ENCODE peak calls at places on chromosomes 1 and 21, in ten cellular contexts. G is HCT116, L is dorsolateral prefrontal cortex, P is suprapubic skin, U is tibial artery, F is left lung, B is kidney epithelial cell, E is D721Med, H is PC-3, R is GM06990. X is an unnamed sample.

GRCh38 chr21:25186278-25186677 is 421.0 kb downstream of the MRPL39 start:
- DNase-seq in L (no peak), E (no peak), U (no peak), F (no peak), R (peak), H (no peak), G (no peak), P (no peak), B (no peak), X (no peak)

GRCh38 chr21:45487891-45488600 is 54.2 kb downstream of the SLC19A1 start:
- DNase-seq in B (no peak), F (no peak), P (no peak), G (no peak), E (no peak), H (no peak), R (no peak), L (no peak), U (no peak), X (no peak)

GRCh38 chr1:217089239-217090014 is 366.2 kb upstream of the ESRRG start:
- DNase-seq in R (no peak), L (peak), H (peak), E (no peak), P (no peak), B (no peak), F (no peak), G (no peak), U (no peak), X (peak)

GRCh38 chr1:43058545-43059360 is 100.1 kb upstream of the SLC2A1 start:
- DNase-seq in F (peak), P (no peak), G (no peak), B (no peak), R (no peak), L (peak), H (peak), U (no peak), E (no peak), X (no peak)

GRCh38 chr1:220451541-220451940 is 76.4 kb upstream of the MARK1 start:
- DNase-seq in H (no peak), P (no peak), E (no peak), B (no peak), F (no peak), G (no peak), R (no peak), L (no peak), U (no peak), X (no peak)

GRCh38 chr1:50422675-50422945 is 633 bp downstream of the DMRTA2 start:
- DNase-seq in P (no peak), B (no peak), H (no peak), U (no peak), F (no peak), G (no peak), E (no peak), R (no peak), L (no peak), X (no peak)

GRCh38 chr21:28734522-28735175 is 258.0 kb downstream of the LTN1 start:
- DNase-seq in P (no peak), H (no peak), B (peak), G (no peak), R (no peak), L (no peak), E (no peak), F (no peak), U (no peak), X (no peak)

GRCh38 chr21:32334980-32335471 is 36.4 kb downstream of the MRAP start:
- DNase-seq in E (no peak), H (no peak), G (no peak), P (peak), R (no peak), B (no peak), L (peak), U (peak), F (no peak), X (no peak)

GRCh38 chr1:236282159-236282716 is 480 bp upstream of the ERO1B start:
- DNase-seq in H (no peak), F (no peak), E (no peak), U (no peak), P (no peak), G (no peak), B (no peak), L (no peak), R (no peak), X (no peak)

GRCh38 chr1:214281902-214282695 is 1.1 kb downstream of the SMYD2 start:
- DNase-seq in E (no peak), R (no peak), U (no peak), L (peak), P (peak), F (peak), B (no peak), H (peak), G (peak), X (no peak)

GRCh38 chr1:19495000-19495656 is 9.8 kb upstream of the CAPZB start:
- DNase-seq in E (no peak), F (no peak), G (no peak), L (no peak), B (no peak), P (no peak), U (no peak), H (no peak), R (no peak), X (no peak)

GRCh38 chr1:12518956-12519707 is 98.9 kb downstream of the DHRS3 start:
- DNase-seq in H (peak), U (peak), P (peak), E (no peak), F (no peak), L (peak), B (peak), R (no peak), G (no peak), X (peak)

GRCh38 chr1:3604468-3604974 is 6.8 kb downstream of the MEGF6 start:
- DNase-seq in G (peak), H (no peak), F (no peak), U (no peak), R (no peak), P (no peak), B (no peak), E (no peak), L (no peak), X (no peak)

GRCh38 chr21:15383588-15383987 is 318.8 kb upstream of the NRIP1 start:
- DNase-seq in P (no peak), R (no peak), E (no peak), U (no peak), F (no peak), G (no peak), L (no peak), B (no peak), H (no peak), X (no peak)

GRCh38 chr1:162502928-162503327 is 5.3 kb downstream of the UHMK1 start:
- DNase-seq in E (no peak), F (no peak), R (no peak), H (peak), B (no peak), L (no peak), U (no peak), P (no peak), G (no peak), X (no peak)

GRCh38 chr1:15260418-15261154 is 13.6 kb downstream of the FHAD1 start:
- DNase-seq in E (no peak), L (no peak), G (peak), F (no peak), U (no peak), B (no peak), P (no peak), R (no peak), H (peak), X (no peak)

GRCh38 chr1:93255222-93256079 is 74.9 kb downstream of the CCDC18 start:
- DNase-seq in P (no peak), E (no peak), L (no peak), U (no peak), H (peak), G (no peak), F (no peak), B (no peak), R (no peak), X (no peak)

GRCh38 chr1:39481289-39481688 is 10.1 kb upstream of the BMP8A start:
- DNase-seq in L (no peak), R (no peak), U (no peak), P (no peak), F (no peak), E (no peak), G (no peak), H (no peak), B (no peak), X (no peak)

GRCh38 chr21:31479714-31480113 is 135.7 kb upstream of the TIAM1 start:
- DNase-seq in R (no peak), H (no peak), B (no peak), P (no peak), L (no peak), F (no peak), U (no peak), E (no peak), G (no peak), X (no peak)

GRCh38 chr1:234604393-234604725 is 5.6 kb downstream of the IRF2BP2 start:
- DNase-seq in G (no peak), F (no peak), P (no peak), R (no peak), B (no peak), L (no peak), U (no peak), H (no peak), E (no peak), X (no peak)

GRCh38 chr21:40383951-40384350 is 463.0 kb downstream of the DSCAM start:
- DNase-seq in F (no peak), B (no peak), L (no peak), R (no peak), U (no peak), G (no peak), P (no peak), E (no peak), H (no peak), X (no peak)

GRCh38 chr1:167344112-167344511 is 123.4 kb downstream of the POU2F1 start:
- DNase-seq in R (no peak), E (no peak), B (peak), F (no peak), L (no peak), P (no peak), G (no peak), H (no peak), U (no peak), X (no peak)

GRCh38 chr1:172826096-172826741 is 167.3 kb downstream of the FASLG start:
- DNase-seq in E (no peak), R (no peak), H (peak), L (no peak), U (peak), B (no peak), G (peak), P (no peak), F (no peak), X (no peak)

GRCh38 chr21:30408782-30409494 is 13.1 kb downstream of the KRTAP13-1 start:
- DNase-seq in E (no peak), L (no peak), P (no peak), G (peak), H (peak), R (no peak), F (peak), B (peak), U (no peak), X (no peak)
- TF ChIP-seq CTCF in E (peak), L (no peak), P (no peak), G (no peak), H (peak), R (peak), F (no peak), B (peak), U (peak), X (peak)

GRCh38 chr1:30738040-30738441 is 14.7 kb upstream of the MATN1 start:
- DNase-seq in L (no peak), F (no peak), E (no peak), G (no peak), U (no peak), B (no peak), R (no peak), H (no peak), P (no peak), X (no peak)
- TF ChIP-seq CTCF in L (no peak), F (no peak), E (no peak), G (no peak), U (no peak), B (no peak), R (no peak), H (no peak), P (no peak), X (no peak)

GRCh38 chr1:197683280-197683679 is 92.0 kb downstream of the DENND1B start:
- DNase-seq in U (no peak), G (no peak), B (no peak), H (no peak), R (no peak), E (no peak), F (no peak), L (no peak), P (no peak), X (no peak)
- TF ChIP-seq CTCF in U (no peak), G (no peak), B (no peak), H (no peak), R (no peak), E (no peak), F (no peak), L (no peak), P (no peak), X (no peak)

GRCh38 chr1:228139406-228139930 is 611 bp upstream of the GUK1 start:
- DNase-seq in U (no peak), P (no peak), R (no peak), G (no peak), H (no peak), L (no peak), B (no peak), F (no peak), E (no peak), X (no peak)

GRCh38 chr1:228141082-228141870 is 1.2 kb downstream of the GUK1 start:
- DNase-seq in R (peak), H (peak), G (no peak), F (peak), U (peak), B (no peak), E (no peak), L (peak), P (peak), X (peak)

GRCh38 chr1:228141871-228142615 is 2.0 kb downstream of the GUK1 start:
- DNase-seq in G (no peak), L (no peak), U (peak), P (peak), H (peak), R (peak), F (no peak), B (no peak), E (no peak), X (peak)

GRCh38 chr1:228140724-228141081 is 624 bp downstream of the GUK1 start:
- DNase-seq in L (no peak), U (no peak), E (no peak), R (no peak), F (peak), B (no peak), G (no peak), H (no peak), P (no peak), X (no peak)

GRCh38 chr1:228139931-228140723 is at the start of gene GUK1:
- DNase-seq in H (peak), L (peak), E (peak), U (peak), R (peak), G (peak), F (peak), B (peak), P (peak), X (peak)
- TF ChIP-seq CTCF in H (peak), L (peak), E (peak), U (peak), R (peak), G (no peak), F (peak), B (peak), P (peak), X (peak)